ENCODE peak calls at places on chromosomes 6 and 20, in four cellular contexts. L is A549, T is GM23338, R is cardiac muscle cell. S is an unnamed sample.

GRCh38 chr6:379367-380181 is 12.0 kb upstream of the IRF4 start:
- DNase-seq in L (no peak), R (no peak), T (no peak), S (peak; percentile 13)

GRCh38 chr6:47134476-47135189 is 92.5 kb upstream of the ADGRF1 start:
- DNase-seq in T (no peak), R (peak; percentile 93), L (peak; percentile 94), S (peak; percentile 72)

GRCh38 chr6:98203170-98203806 is 631.1 kb upstream of the POU3F2 start:
- DNase-seq in T (peak; percentile 69), L (no peak), R (no peak), S (peak; percentile 18)

GRCh38 chr20:23086056-23086551 is at the start of gene CD93:
- DNase-seq in T (peak; percentile 8), L (no peak), R (peak; percentile 67), S (peak; percentile 13)

GRCh38 chr6:136526196-136526930 is 23.9 kb downstream of the MAP7 start:
- DNase-seq in T (peak; percentile 89), L (peak; percentile 82), R (peak; percentile 81), S (no peak)

GRCh38 chr6:142408409-142408808 is 106.6 kb downstream of the ADGRG6 start:
- DNase-seq in T (no peak), L (no peak), R (no peak), S (peak; percentile 8)

GRCh38 chr6:169247419-169247818 is 6.2 kb downstream of the THBS2 start:
- DNase-seq in R (no peak), L (no peak), T (no peak), S (no peak)

GRCh38 chr6:84635081-84635745 is 129.2 kb downstream of the TBX18 start:
- DNase-seq in T (no peak), L (no peak), R (peak; percentile 90), S (peak; percentile 86)

GRCh38 chr6:168177492-168177891 is 98.5 kb upstream of the FRMD1 start:
- DNase-seq in R (no peak), T (no peak), L (no peak), S (no peak)

GRCh38 chr20:1299522-1299921 is 29.4 kb downstream of the SDCBP2 start:
- DNase-seq in T (peak; percentile 73), R (no peak), L (peak; percentile 34), S (no peak)

GRCh38 chr20:25525295-25525694 is 60.0 kb downstream of the NINL start:
- DNase-seq in T (no peak), R (no peak), L (no peak), S (no peak)

GRCh38 chr6:12381587-12381986 is 91.4 kb downstream of the EDN1 start:
- DNase-seq in R (no peak), L (no peak), T (no peak), S (no peak)

GRCh38 chr6:67886036-67886707 is 748.9 kb upstream of the ADGRB3 start:
- DNase-seq in L (no peak), R (no peak), T (no peak), S (no peak)
- H3K4me3 ChIP-seq in L (no peak overlapping the region), R (no peak overlapping the region), T (no peak overlapping the region), S (no peak overlapping the region)

GRCh38 chr6:3740551-3741476 is 10.7 kb downstream of the PXDC1 start:
- DNase-seq in T (no peak), R (no peak), L (no peak), S (no peak)

GRCh38 chr6:3742426-3743344 is 8.8 kb downstream of the PXDC1 start:
- DNase-seq in L (peak; percentile 73), R (peak; percentile 82), T (peak; percentile 91), S (peak; percentile 82)

GRCh38 chr6:3741477-3741871 is 10.0 kb downstream of the PXDC1 start:
- DNase-seq in T (no peak), L (no peak), R (no peak), S (no peak)

GRCh38 chr6:3743541-3743940 is 8.0 kb downstream of the PXDC1 start:
- DNase-seq in L (no peak), R (no peak), T (no peak), S (no peak)

GRCh38 chr6:3742076-3742425 is 9.5 kb downstream of the PXDC1 start:
- DNase-seq in L (no peak), T (no peak), R (no peak), S (peak; percentile 65)
- H3K4me3 ChIP-seq in L (no peak overlapping the region), T (no peak overlapping the region), R (no peak overlapping the region), S (no peak overlapping the region)

DNA sequence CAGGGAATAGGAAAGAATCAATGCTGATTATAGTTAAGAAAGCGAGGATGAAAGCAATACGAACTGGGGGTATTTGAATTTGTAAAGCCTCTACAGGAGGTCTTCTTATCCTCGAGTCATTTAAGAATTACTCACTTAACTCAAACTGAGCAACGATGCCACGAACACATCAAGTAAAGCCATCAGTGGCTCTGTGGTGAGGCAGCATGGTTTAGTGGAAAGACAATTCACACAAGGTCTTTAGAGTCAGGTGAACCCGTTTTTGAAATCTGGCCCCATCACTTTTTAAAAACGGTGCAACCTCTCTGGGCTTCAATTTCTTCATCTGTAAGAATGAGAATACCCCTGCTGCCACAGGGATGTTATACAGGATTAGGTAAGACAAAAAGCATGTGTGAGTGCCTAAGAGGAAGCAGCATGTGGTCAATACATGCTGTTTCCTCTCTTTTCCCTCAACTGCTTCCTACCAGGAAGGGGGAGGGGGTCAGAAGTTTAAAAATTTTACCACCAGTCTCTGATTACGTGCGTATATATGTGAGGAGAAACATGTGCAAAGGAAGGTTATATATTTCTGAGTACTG is 162.0 kb downstream of the BTBD9 start:
- DNase-seq in L (no peak), R (no peak), T (peak; percentile 58), S (no peak)
- H3K4me3 ChIP-seq in L (no peak overlapping the region), R (no peak overlapping the region), T (no peak overlapping the region), S (no peak overlapping the region)

GRCh38 chr6:93858213-93858612 is 438.9 kb upstream of the EPHA7 start:
- DNase-seq in R (no peak), L (no peak), T (peak; percentile 53), S (no peak)
- H3K4me3 ChIP-seq in R (no peak overlapping the region), L (no peak overlapping the region), T (no peak overlapping the region), S (no peak overlapping the region)

GRCh38 chr20:57711311-57711712 is 1.5 kb upstream of the PMEPA1 start:
- DNase-seq in L (peak; percentile 55), T (no peak), R (no peak), S (no peak)
- H3K4me3 ChIP-seq in L (peak overlapping the region; percentile 81), T (peak overlapping the region; percentile 94), R (no peak overlapping the region), S (no peak overlapping the region)

GRCh38 chr6:63567966-63568365 is 4.3 kb upstream of the LOC128125822 start:
- DNase-seq in R (no peak), L (no peak), T (no peak), S (no peak)

GRCh38 chr6:63560806-63561672 is 11.2 kb upstream of the LOC128125822 start:
- DNase-seq in L (peak; percentile 95), R (peak; percentile 78), T (no peak), S (no peak)

GRCh38 chr6:63565727-63566625 is 6.3 kb upstream of the LOC128125822 start:
- DNase-seq in L (no peak), T (peak; percentile 15), R (peak; percentile 96), S (no peak)

DNA sequence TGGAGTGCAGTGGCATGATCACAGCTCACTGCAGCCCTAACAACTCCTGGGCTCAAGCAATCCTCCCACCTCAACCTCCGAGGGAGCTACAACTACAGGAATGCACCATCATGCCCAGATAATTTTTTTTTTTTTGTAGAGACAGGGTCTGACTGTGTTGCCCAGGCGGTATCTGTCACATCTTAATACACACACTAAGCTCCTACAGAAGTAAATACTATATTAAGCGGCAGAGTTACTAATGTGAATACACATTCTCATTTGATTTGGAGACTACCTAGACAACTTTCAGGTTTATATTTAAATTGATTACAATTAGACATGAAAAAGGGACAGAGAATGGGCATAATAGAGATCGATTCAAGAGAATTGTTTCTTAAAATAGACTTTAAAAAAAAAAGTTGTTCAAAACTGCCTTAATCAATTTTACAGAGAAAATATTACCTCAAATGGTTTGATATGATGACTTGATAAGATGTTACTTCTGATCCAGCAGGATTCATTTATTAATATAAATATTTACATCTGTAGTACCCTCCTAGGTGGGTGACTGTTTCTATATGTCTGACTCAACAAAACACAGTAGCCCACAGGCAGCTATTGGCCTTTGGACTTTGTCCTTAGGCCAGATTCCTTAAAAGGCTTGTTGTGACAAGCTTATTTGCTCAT is 7.1 kb upstream of the LOC128125822 start:
- DNase-seq in R (no peak), L (peak; percentile 76), T (no peak), S (peak; percentile 58)
- H3K4me3 ChIP-seq in R (no peak overlapping the region), L (peak overlapping the region; percentile 9), T (no peak overlapping the region), S (no peak overlapping the region)

GRCh38 chr6:17281497-17282481 is 628 bp downstream of the RBM24 start:
- DNase-seq in R (peak; percentile 46), T (peak; percentile 66), L (no peak), S (no peak)

GRCh38 chr6:17278289-17279061 is 2.7 kb upstream of the RBM24 start:
- DNase-seq in R (peak; percentile 44), L (peak; percentile 70), T (no peak), S (no peak)

GRCh38 chr6:17281100-17281496 is at the start of gene RBM24:
- DNase-seq in R (peak; percentile 78), T (peak; percentile 80), L (peak; percentile 82), S (peak; percentile 84)

GRCh38 chr6:17280552-17281090 is 540 bp upstream of the RBM24 start:
- DNase-seq in R (peak; percentile 31), L (peak; percentile 63), T (peak; percentile 74), S (peak; percentile 20)

DNA sequence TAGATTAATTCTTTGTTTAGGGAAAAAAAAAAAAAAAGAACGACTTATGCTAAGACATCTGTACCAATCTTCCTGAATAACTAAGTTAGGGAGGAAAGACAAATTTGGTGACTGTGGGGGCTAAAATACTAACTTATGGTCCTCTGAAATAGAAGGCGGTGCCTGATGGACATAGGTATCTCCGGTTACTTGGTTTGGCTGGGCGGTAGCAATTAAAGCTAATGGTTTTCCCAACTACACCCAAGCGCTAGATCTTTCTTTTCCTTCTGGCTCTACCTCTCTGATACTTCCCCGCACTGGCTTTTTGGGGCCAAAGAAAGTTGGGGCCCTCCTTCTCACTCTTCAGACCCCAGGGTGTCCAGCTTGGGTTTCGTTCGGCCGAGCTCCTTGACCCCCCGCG is 1.0 kb upstream of the RBM24 start:
- DNase-seq in T (no peak), L (no peak), R (no peak), S (no peak)
- H3K4me3 ChIP-seq in T (peak overlapping the region; percentile 80), L (peak overlapping the region; percentile 90), R (peak overlapping the region; percentile 97), S (no peak overlapping the region)

GRCh38 chr20:38725959-38726848 is 1.9 kb downstream of the SLC32A1 start:
- DNase-seq in L (peak; percentile 54), R (peak; percentile 46), T (peak; percentile 96), S (peak; percentile 17)
- H3K4me3 ChIP-seq in L (no peak overlapping the region), R (no peak overlapping the region), T (peak overlapping the region; percentile 61), S (no peak overlapping the region)

DNA sequence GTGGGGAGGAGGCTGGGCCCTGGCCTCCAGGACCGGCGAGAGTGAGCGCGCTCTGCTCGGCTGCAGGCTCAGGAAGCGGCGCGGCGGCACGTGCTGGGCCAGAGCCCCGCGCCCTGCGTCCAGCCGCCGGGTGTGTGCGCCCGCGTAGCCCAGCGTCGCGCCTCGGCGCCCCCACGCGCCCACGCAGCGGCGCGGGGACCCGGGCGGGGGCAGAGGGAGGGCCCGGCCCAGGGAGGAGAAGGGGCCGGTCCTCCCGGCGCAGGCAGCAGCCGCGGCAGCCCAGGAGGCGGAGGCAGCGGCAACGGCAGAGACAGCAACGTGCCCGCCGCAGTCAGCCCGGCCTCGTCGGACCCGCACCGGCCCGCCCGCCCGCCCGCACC is at the start of gene EYA2:
- DNase-seq in R (peak; percentile 6), L (peak; percentile 28), T (peak; percentile 59), S (peak; percentile 31)
- H3K4me3 ChIP-seq in R (peak within 1 kb of the TSS; percentile 47), L (peak within 1 kb of the TSS; percentile 58), T (peak within 1 kb of the TSS; percentile 83), S (peak within 1 kb of the TSS; percentile 79)

S was measured in trophoblast cell.